ENCODE peak calls at places on chromosomes 3 and 15, in eight cellular contexts. T is A549, P is tibial nerve, X is IMR-90, N is uterus, S is thyroid gland, Z is H1, M is prostate gland. O is an unnamed sample. For H3K4me1, the result is how much of the 10 kb centered on the place peaks cover.

GRCh38 chr3:101942356-101942755 is 93.0 kb downstream of the NFKBIZ start:
- DNase-seq in M (no peak), Z (no peak), S (no peak), P (no peak), N (no peak), X (no peak), T (no peak), O (no peak)

GRCh38 chr3:191329654-191330308 is 545 bp downstream of the UTS2B start:
- DNase-seq in Z (peak), N (peak), P (no peak), X (peak), T (no peak), S (peak), M (peak), O (peak)

GRCh38 chr3:172040976-172041963 is 1.9 kb downstream of the FNDC3B start:
- DNase-seq in M (peak), N (peak), X (peak), P (peak), T (no peak), Z (no peak), S (peak), O (peak)

GRCh38 chr15:68880382-68880781 is 49.9 kb upstream of the SPESP1 start:
- DNase-seq in P (no peak), S (no peak), X (no peak), Z (no peak), M (no peak), N (no peak), T (no peak), O (no peak)

GRCh38 chr15:41332788-41333527 is at the start of gene NUSAP1:
- DNase-seq in M (no peak), P (no peak), Z (no peak), S (no peak), N (no peak), T (peak), X (no peak), O (no peak)

GRCh38 chr3:32630266-32630665 is 54.7 kb upstream of the CNOT10 start:
- DNase-seq in X (no peak), N (no peak), T (peak), S (no peak), Z (no peak), M (no peak), P (no peak), O (no peak)

GRCh38 chr3:10744098-10744465 is 71.9 kb upstream of the SLC6A11 start:
- DNase-seq in N (no peak), S (no peak), X (no peak), P (no peak), M (no peak), T (no peak), Z (no peak), O (no peak)

GRCh38 chr3:188188911-188189310 is 35.0 kb downstream of the LPP start:
- DNase-seq in M (no peak), Z (no peak), P (no peak), N (no peak), X (no peak), T (no peak), S (no peak), O (no peak)

GRCh38 chr15:25094519-25094918 is 139.7 kb downstream of the SNRPN start:
- DNase-seq in P (no peak), S (no peak), N (no peak), X (no peak), Z (peak), T (no peak), M (no peak), O (no peak)

GRCh38 chr15:28113426-28114113 is 14.5 kb upstream of the OCA2 start:
- DNase-seq in S (no peak), M (no peak), P (no peak), N (no peak), Z (no peak), T (no peak), X (no peak), O (no peak)

GRCh38 chr3:4493931-4494806 is 1.0 kb downstream of the ITPR1 start:
- DNase-seq in M (no peak), T (no peak), N (no peak), X (peak), Z (no peak), P (no peak), S (peak), O (peak)

GRCh38 chr3:121155023-121155422 is 247.0 kb downstream of the STXBP5L start:
- DNase-seq in S (no peak), Z (no peak), X (no peak), P (no peak), T (no peak), N (no peak), M (no peak), O (no peak)

GRCh38 chr3:52535411-52536111 is 844 bp upstream of the UQCC5 start:
- DNase-seq in T (no peak), S (no peak), P (no peak), Z (no peak), X (no peak), N (no peak), M (no peak), O (peak)

GRCh38 chr3:191568206-191568605 is 107.2 kb downstream of the PYDC2 start:
- DNase-seq in P (no peak), Z (no peak), S (no peak), X (no peak), N (no peak), T (no peak), M (no peak), O (no peak)

GRCh38 chr3:106210923-106211322 is 342.1 kb upstream of the CBLB start:
- DNase-seq in N (no peak), M (no peak), T (no peak), S (no peak), Z (no peak), X (no peak), P (no peak), O (no peak)

GRCh38 chr3:36488077-36488789 is 107.9 kb downstream of the STAC start:
- DNase-seq in X (no peak), S (no peak), N (no peak), P (no peak), T (no peak), Z (no peak), M (no peak), O (no peak)

GRCh38 chr3:48271763-48272498 is 31.0 kb downstream of the ZNF589 start:
- DNase-seq in N (no peak), Z (no peak), M (no peak), X (no peak), P (no peak), S (no peak), T (no peak), O (no peak)

GRCh38 chr3:29384640-29385039 is 103.8 kb downstream of the RBMS3 start:
- DNase-seq in S (no peak), N (no peak), X (peak), Z (no peak), T (no peak), M (no peak), P (no peak), O (no peak)

GRCh38 chr3:172568713-172569112 is 45.5 kb upstream of the TNFSF10 start:
- DNase-seq in P (no peak), X (no peak), M (no peak), S (no peak), Z (no peak), N (no peak), T (no peak), O (no peak)

GRCh38 chr3:136078421-136079364 is 113.2 kb downstream of the PPP2R3A start:
- DNase-seq in S (no peak), Z (no peak), X (peak), M (no peak), N (no peak), P (no peak), T (peak), O (no peak)

GRCh38 chr3:159844801-159845261 is 143.8 kb upstream of the IL12A start:
- DNase-seq in P (no peak), S (no peak), N (no peak), X (no peak), M (no peak), T (no peak), Z (no peak), O (no peak)

GRCh38 chr3:42996633-42997075 is 17.5 kb downstream of the GASK1A start:
- DNase-seq in S (no peak), X (no peak), N (peak), T (no peak), P (no peak), Z (no peak), M (no peak), O (peak)

GRCh38 chr3:150763122-150763840 is at the start of gene SIAH2:
- DNase-seq in X (peak), N (peak), T (peak), M (peak), Z (peak), P (peak), S (peak), O (peak)

GRCh38 chr3:178193846-178194245 is 342.4 kb upstream of the KCNMB2 start:
- DNase-seq in N (no peak), T (no peak), X (no peak), P (no peak), Z (no peak), M (no peak), S (no peak), O (no peak)

GRCh38 chr3:25916286-25916685 is 126.4 kb downstream of the OXSM start:
- DNase-seq in M (no peak), Z (no peak), T (no peak), N (no peak), X (no peak), S (no peak), P (no peak), O (no peak)

GRCh38 chr3:172516318-172517214 is 6.7 kb downstream of the TNFSF10 start:
- DNase-seq in M (peak), X (peak), N (peak), T (no peak), S (peak), P (peak), Z (no peak), O (peak)

GRCh38 chr15:70094690-70095311 is 2.9 kb downstream of the TLE3 start:
- DNase-seq in T (no peak), Z (no peak), S (peak), N (no peak), P (no peak), X (no peak), M (peak), O (no peak)

GRCh38 chr15:70095387-70096214 is 2.1 kb downstream of the TLE3 start:
- DNase-seq in T (no peak), M (peak), X (no peak), S (peak), N (no peak), Z (peak), P (no peak), O (peak)

GRCh38 chr15:70097337-70098169 is at the start of gene TLE3:
- DNase-seq in X (peak), S (peak), M (peak), P (peak), N (peak), Z (peak), T (peak), O (peak)

GRCh38 chr15:70096975-70097336 is 761 bp downstream of the TLE3 start:
- DNase-seq in Z (no peak), S (no peak), T (peak), X (no peak), N (no peak), P (no peak), M (no peak), O (no peak)

DNA sequence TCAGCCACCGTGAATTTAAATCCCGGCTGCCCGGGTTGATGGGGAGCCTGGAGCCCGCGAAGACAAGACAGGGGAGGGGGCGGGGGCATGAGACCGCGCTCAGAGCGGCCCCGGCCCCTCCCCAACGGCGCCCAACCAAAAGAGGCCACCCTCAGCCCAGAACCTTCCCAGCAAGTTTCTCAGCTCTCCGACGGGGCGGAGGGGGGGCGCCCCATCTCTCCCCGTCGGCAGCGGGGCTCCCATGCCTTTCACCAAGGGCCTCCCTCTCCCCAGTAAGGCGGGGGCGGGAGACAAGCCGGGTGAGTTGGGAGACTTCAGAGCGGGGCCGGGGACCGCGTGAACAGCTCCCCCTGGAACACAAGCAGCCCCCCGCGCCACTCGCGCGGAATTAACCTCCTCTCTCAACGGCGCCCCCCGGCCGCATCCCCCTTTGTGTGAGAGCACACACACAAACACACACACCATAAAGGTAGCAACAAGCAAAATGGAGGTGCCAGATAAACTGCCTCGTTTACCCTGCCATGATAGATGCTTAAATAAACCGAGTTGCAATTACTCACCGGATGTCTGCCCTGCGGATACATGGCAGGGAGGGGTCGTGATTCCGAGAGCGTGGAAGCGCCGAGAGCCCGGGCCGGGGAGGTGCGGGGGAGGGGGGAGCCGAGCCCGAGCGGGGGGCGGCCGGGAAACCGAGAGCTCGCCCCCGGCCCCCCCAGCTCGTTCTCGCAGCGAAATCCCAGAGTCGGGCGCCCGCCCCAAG is 1.3 kb downstream of the TLE3 start:
- DNase-seq in P (peak), S (peak), T (peak), Z (no peak), M (peak), X (peak), N (peak), O (peak)
- H3K4me1 ChIP-seq in P (half or more), S (half or more), T (under half), Z (under half), M (under half), X (under half), N (under half), O (under half)

GRCh38 chr3:129007792-129008191 is 6.7 kb downstream of the EFCC1 start:
- DNase-seq in M (no peak), X (no peak), S (no peak), N (no peak), Z (no peak), P (no peak), T (no peak), O (no peak)

GRCh38 chr3:129006864-129007263 is 5.8 kb downstream of the EFCC1 start:
- DNase-seq in P (no peak), Z (no peak), X (no peak), N (no peak), S (no peak), T (no peak), M (no peak), O (no peak)

GRCh38 chr3:129009266-129009665 is 8.2 kb downstream of the EFCC1 start:
- DNase-seq in N (no peak), M (no peak), Z (no peak), T (no peak), S (no peak), X (no peak), P (no peak), O (no peak)

GRCh38 chr3:129013491-129013891 is 12.4 kb downstream of the EFCC1 start:
- DNase-seq in N (no peak), S (no peak), Z (no peak), M (no peak), P (no peak), X (no peak), T (peak), O (no peak)

GRCh38 chr3:129010316-129010956 is 9.3 kb downstream of the EFCC1 start:
- DNase-seq in Z (no peak), X (no peak), S (no peak), N (no peak), M (no peak), T (no peak), P (no peak), O (no peak)
- H3K27ac ChIP-seq in Z (no peak), X (no peak), S (no peak), N (no peak), M (no peak), T (no peak), P (no peak), O (no peak)

DNA sequence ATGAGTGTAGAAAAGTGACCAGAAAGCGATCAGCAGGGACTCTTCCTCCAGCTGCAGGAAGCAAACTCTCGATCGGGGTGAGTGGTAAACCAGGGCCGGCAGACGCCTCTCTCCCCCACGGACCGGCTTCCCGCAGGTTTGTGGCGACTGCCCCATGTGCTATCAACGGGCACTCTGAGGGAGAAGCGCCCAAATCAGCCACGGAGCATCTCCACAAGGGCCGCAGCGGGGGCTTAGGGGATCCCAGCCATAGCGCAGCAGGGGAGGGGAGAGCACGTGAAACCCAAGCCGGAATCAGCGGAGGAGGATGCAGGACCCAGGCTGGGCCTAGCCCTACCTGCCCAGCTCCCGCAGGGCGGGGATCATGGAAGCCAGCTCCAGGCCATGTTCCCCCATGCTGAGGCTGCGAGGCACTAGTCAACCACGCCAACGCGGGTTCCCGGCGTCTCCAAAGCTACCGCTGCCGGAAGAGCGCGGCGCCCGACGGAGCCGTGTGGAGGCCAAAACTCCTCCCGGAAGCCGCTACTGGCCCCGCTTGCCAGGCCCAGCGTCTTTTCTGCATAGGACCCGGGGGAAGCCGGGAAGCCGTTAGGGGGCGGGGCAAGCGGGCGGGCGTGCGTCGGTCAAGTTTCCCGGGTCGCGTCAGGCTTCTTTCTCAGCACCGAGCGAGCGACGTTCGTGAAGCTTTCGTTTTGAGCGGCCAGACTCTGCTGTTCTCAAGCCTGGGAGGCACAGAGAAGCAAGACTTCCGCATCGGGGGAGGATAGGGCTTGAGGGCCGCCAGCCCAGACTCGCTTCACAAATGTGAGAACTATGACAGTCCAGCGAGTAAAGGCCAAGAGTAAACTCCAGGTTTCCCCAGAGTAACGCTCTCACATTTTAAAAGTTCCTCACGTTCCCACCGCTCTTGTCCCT is at the start of gene ATR:
- DNase-seq in Z (peak), T (peak), X (peak), S (peak), N (peak), P (peak), M (peak), O (peak)
- TF ChIP-seq POLR2A in Z (peak), T (peak), X (peak), S (peak), N (peak), P (peak), M (peak), O (peak)

DNA sequence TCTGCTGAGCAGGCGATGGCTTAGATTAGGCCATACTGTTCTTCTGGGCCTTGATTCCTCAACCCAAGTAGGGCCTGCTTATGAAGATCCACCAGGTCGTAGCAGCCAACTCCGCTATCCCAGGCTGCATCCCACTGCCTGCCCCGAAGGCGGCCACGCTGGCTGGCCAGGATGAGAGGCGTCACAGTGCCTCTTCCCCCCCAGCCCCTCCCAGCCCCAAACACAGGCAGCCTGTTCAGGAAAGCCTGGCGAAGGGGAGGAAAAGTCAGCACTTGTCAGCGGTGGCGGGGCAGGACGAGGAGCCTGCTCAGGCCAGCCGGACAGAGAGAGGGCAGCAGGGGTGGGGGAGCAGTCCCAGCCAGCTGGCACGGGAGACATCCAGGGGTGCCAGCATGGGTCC is 11.2 kb downstream of the PTH1R start:
- DNase-seq in M (no peak), Z (no peak), S (no peak), T (no peak), N (no peak), P (no peak), X (no peak), O (no peak)
- H3K4me1 ChIP-seq in M (under half), Z (under half), S (under half), T (under half), N (under half), P (under half), X (under half), O (under half)

O was measured in ovary.